ENCODE peak calls at places on chromosomes 12 and 14, in eight cellular contexts. One of them, this sample, is unnamed.

GRCh38 chr14:51869426-51870113 is 9.2 kb downstream of the GNG2 start:
- DNase-seq in OCI-LY7: no peak
- DNase-seq in kidney tubule cell: no peak
- DNase-seq in testis: no peak
- DNase-seq in CD14-positive monocyte: no peak
- DNase-seq in stimulated activated CD8-positive, alpha-beta memory T cell treated with anti-CD3 and anti-CD28 coated beads, Interleukin-4, amount 100 ng/mL, for 1 hour: no peak
- DNase-seq in activated T-helper 1 cell treated with anti-CD3 and anti-CD28 coated beads, Interleukin-2, amount 50 U/mL, for 16 hours: peak
- DNase-seq in T-helper 9 cell: peak
- DNase-seq in this sample: peak

GRCh38 chr12:107610030-107610859 is 75.4 kb upstream of the PWP1 start:
- DNase-seq in stimulated activated CD8-positive, alpha-beta memory T cell treated with anti-CD3 and anti-CD28 coated beads, Interleukin-4, amount 100 ng/mL, for 1 hour: no peak
- DNase-seq in activated T-helper 1 cell treated with anti-CD3 and anti-CD28 coated beads, Interleukin-2, amount 50 U/mL, for 16 hours: no peak
- DNase-seq in OCI-LY7: peak
- DNase-seq in kidney tubule cell: peak
- DNase-seq in testis: peak
- DNase-seq in T-helper 9 cell: no peak
- DNase-seq in CD14-positive monocyte: no peak
- DNase-seq in this sample: no peak

GRCh38 chr12:93145086-93145485 is 216.0 kb upstream of the EEA1 start:
- DNase-seq in CD14-positive monocyte: no peak
- DNase-seq in kidney tubule cell: no peak
- DNase-seq in testis: no peak
- DNase-seq in T-helper 9 cell: no peak
- DNase-seq in OCI-LY7: no peak
- DNase-seq in stimulated activated CD8-positive, alpha-beta memory T cell treated with anti-CD3 and anti-CD28 coated beads, Interleukin-4, amount 100 ng/mL, for 1 hour: no peak
- DNase-seq in activated T-helper 1 cell treated with anti-CD3 and anti-CD28 coated beads, Interleukin-2, amount 50 U/mL, for 16 hours: no peak
- DNase-seq in this sample: no peak

GRCh38 chr14:74988131-74988530 is 14.6 kb upstream of the EIF2B2 start:
- DNase-seq in testis: no peak
- DNase-seq in CD14-positive monocyte: no peak
- DNase-seq in stimulated activated CD8-positive, alpha-beta memory T cell treated with anti-CD3 and anti-CD28 coated beads, Interleukin-4, amount 100 ng/mL, for 1 hour: no peak
- DNase-seq in OCI-LY7: no peak
- DNase-seq in activated T-helper 1 cell treated with anti-CD3 and anti-CD28 coated beads, Interleukin-2, amount 50 U/mL, for 16 hours: no peak
- DNase-seq in kidney tubule cell: peak
- DNase-seq in T-helper 9 cell: no peak
- DNase-seq in this sample: no peak

GRCh38 chr12:121301876-121302275 is 5.4 kb upstream of the CAMKK2 start:
- DNase-seq in stimulated activated CD8-positive, alpha-beta memory T cell treated with anti-CD3 and anti-CD28 coated beads, Interleukin-4, amount 100 ng/mL, for 1 hour: no peak
- DNase-seq in activated T-helper 1 cell treated with anti-CD3 and anti-CD28 coated beads, Interleukin-2, amount 50 U/mL, for 16 hours: no peak
- DNase-seq in T-helper 9 cell: no peak
- DNase-seq in CD14-positive monocyte: peak
- DNase-seq in OCI-LY7: no peak
- DNase-seq in kidney tubule cell: peak
- DNase-seq in testis: no peak
- DNase-seq in this sample: no peak

GRCh38 chr12:102462803-102463499 is 17.4 kb downstream of the IGF1 start:
- DNase-seq in T-helper 9 cell: no peak
- DNase-seq in testis: no peak
- DNase-seq in CD14-positive monocyte: no peak
- DNase-seq in stimulated activated CD8-positive, alpha-beta memory T cell treated with anti-CD3 and anti-CD28 coated beads, Interleukin-4, amount 100 ng/mL, for 1 hour: no peak
- DNase-seq in kidney tubule cell: no peak
- DNase-seq in activated T-helper 1 cell treated with anti-CD3 and anti-CD28 coated beads, Interleukin-2, amount 50 U/mL, for 16 hours: no peak
- DNase-seq in OCI-LY7: no peak
- DNase-seq in this sample: no peak

GRCh38 chr14:91270619-91271018 is 26.1 kb upstream of the GPR68 start:
- DNase-seq in T-helper 9 cell: no peak
- DNase-seq in activated T-helper 1 cell treated with anti-CD3 and anti-CD28 coated beads, Interleukin-2, amount 50 U/mL, for 16 hours: no peak
- DNase-seq in kidney tubule cell: no peak
- DNase-seq in stimulated activated CD8-positive, alpha-beta memory T cell treated with anti-CD3 and anti-CD28 coated beads, Interleukin-4, amount 100 ng/mL, for 1 hour: no peak
- DNase-seq in OCI-LY7: no peak
- DNase-seq in testis: no peak
- DNase-seq in CD14-positive monocyte: no peak
- DNase-seq in this sample: no peak

GRCh38 chr12:72264548-72265175 is 7.5 kb upstream of the TRHDE start:
- DNase-seq in testis: no peak
- DNase-seq in CD14-positive monocyte: no peak
- DNase-seq in OCI-LY7: peak
- DNase-seq in T-helper 9 cell: no peak
- DNase-seq in activated T-helper 1 cell treated with anti-CD3 and anti-CD28 coated beads, Interleukin-2, amount 50 U/mL, for 16 hours: no peak
- DNase-seq in stimulated activated CD8-positive, alpha-beta memory T cell treated with anti-CD3 and anti-CD28 coated beads, Interleukin-4, amount 100 ng/mL, for 1 hour: no peak
- DNase-seq in kidney tubule cell: peak
- DNase-seq in this sample: no peak

GRCh38 chr14:103728141-103728540 is 12.5 kb downstream of the ZFYVE21 start:
- DNase-seq in OCI-LY7: no peak
- DNase-seq in stimulated activated CD8-positive, alpha-beta memory T cell treated with anti-CD3 and anti-CD28 coated beads, Interleukin-4, amount 100 ng/mL, for 1 hour: no peak
- DNase-seq in activated T-helper 1 cell treated with anti-CD3 and anti-CD28 coated beads, Interleukin-2, amount 50 U/mL, for 16 hours: no peak
- DNase-seq in CD14-positive monocyte: no peak
- DNase-seq in testis: no peak
- DNase-seq in T-helper 9 cell: no peak
- DNase-seq in kidney tubule cell: no peak
- DNase-seq in this sample: no peak

GRCh38 chr12:59382678-59383425 is 213.0 kb upstream of the SLC16A7 start:
- DNase-seq in CD14-positive monocyte: no peak
- DNase-seq in OCI-LY7: no peak
- DNase-seq in testis: no peak
- DNase-seq in stimulated activated CD8-positive, alpha-beta memory T cell treated with anti-CD3 and anti-CD28 coated beads, Interleukin-4, amount 100 ng/mL, for 1 hour: no peak
- DNase-seq in T-helper 9 cell: no peak
- DNase-seq in kidney tubule cell: no peak
- DNase-seq in activated T-helper 1 cell treated with anti-CD3 and anti-CD28 coated beads, Interleukin-2, amount 50 U/mL, for 16 hours: no peak
- DNase-seq in this sample: no peak

GRCh38 chr12:32522322-32523221 is 123.2 kb downstream of the FGD4 start:
- DNase-seq in stimulated activated CD8-positive, alpha-beta memory T cell treated with anti-CD3 and anti-CD28 coated beads, Interleukin-4, amount 100 ng/mL, for 1 hour: no peak
- DNase-seq in activated T-helper 1 cell treated with anti-CD3 and anti-CD28 coated beads, Interleukin-2, amount 50 U/mL, for 16 hours: no peak
- DNase-seq in kidney tubule cell: no peak
- DNase-seq in CD14-positive monocyte: no peak
- DNase-seq in T-helper 9 cell: no peak
- DNase-seq in testis: no peak
- DNase-seq in OCI-LY7: peak
- DNase-seq in this sample: no peak

GRCh38 chr12:42666671-42667243 is 77.2 kb upstream of the PRICKLE1 start:
- DNase-seq in testis: no peak
- DNase-seq in T-helper 9 cell: no peak
- DNase-seq in activated T-helper 1 cell treated with anti-CD3 and anti-CD28 coated beads, Interleukin-2, amount 50 U/mL, for 16 hours: no peak
- DNase-seq in OCI-LY7: no peak
- DNase-seq in CD14-positive monocyte: no peak
- DNase-seq in stimulated activated CD8-positive, alpha-beta memory T cell treated with anti-CD3 and anti-CD28 coated beads, Interleukin-4, amount 100 ng/mL, for 1 hour: no peak
- DNase-seq in kidney tubule cell: no peak
- DNase-seq in this sample: no peak

GRCh38 chr14:22220427-22220826 is 368.6 kb downstream of the DAD1 start:
- DNase-seq in OCI-LY7: no peak
- DNase-seq in CD14-positive monocyte: no peak
- DNase-seq in kidney tubule cell: peak
- DNase-seq in activated T-helper 1 cell treated with anti-CD3 and anti-CD28 coated beads, Interleukin-2, amount 50 U/mL, for 16 hours: no peak
- DNase-seq in testis: no peak
- DNase-seq in T-helper 9 cell: no peak
- DNase-seq in stimulated activated CD8-positive, alpha-beta memory T cell treated with anti-CD3 and anti-CD28 coated beads, Interleukin-4, amount 100 ng/mL, for 1 hour: no peak
- DNase-seq in this sample: no peak

GRCh38 chr14:24332094-24332983 is 2.5 kb downstream of the ADCY4 start:
- DNase-seq in T-helper 9 cell: peak
- DNase-seq in stimulated activated CD8-positive, alpha-beta memory T cell treated with anti-CD3 and anti-CD28 coated beads, Interleukin-4, amount 100 ng/mL, for 1 hour: peak
- DNase-seq in OCI-LY7: peak
- DNase-seq in testis: peak
- DNase-seq in kidney tubule cell: peak
- DNase-seq in activated T-helper 1 cell treated with anti-CD3 and anti-CD28 coated beads, Interleukin-2, amount 50 U/mL, for 16 hours: peak
- DNase-seq in CD14-positive monocyte: no peak
- DNase-seq in this sample: peak

GRCh38 chr14:104102282-104102914 is 16.9 kb downstream of the ASPG start:
- DNase-seq in CD14-positive monocyte: no peak
- DNase-seq in kidney tubule cell: no peak
- DNase-seq in stimulated activated CD8-positive, alpha-beta memory T cell treated with anti-CD3 and anti-CD28 coated beads, Interleukin-4, amount 100 ng/mL, for 1 hour: no peak
- DNase-seq in testis: no peak
- DNase-seq in T-helper 9 cell: no peak
- DNase-seq in OCI-LY7: no peak
- DNase-seq in activated T-helper 1 cell treated with anti-CD3 and anti-CD28 coated beads, Interleukin-2, amount 50 U/mL, for 16 hours: no peak
- DNase-seq in this sample: no peak

GRCh38 chr14:77313374-77313773 is 7.3 kb downstream of the POMT2 start:
- DNase-seq in OCI-LY7: no peak
- DNase-seq in CD14-positive monocyte: no peak
- DNase-seq in stimulated activated CD8-positive, alpha-beta memory T cell treated with anti-CD3 and anti-CD28 coated beads, Interleukin-4, amount 100 ng/mL, for 1 hour: no peak
- DNase-seq in kidney tubule cell: no peak
- DNase-seq in T-helper 9 cell: no peak
- DNase-seq in activated T-helper 1 cell treated with anti-CD3 and anti-CD28 coated beads, Interleukin-2, amount 50 U/mL, for 16 hours: no peak
- DNase-seq in testis: no peak
- DNase-seq in this sample: no peak

GRCh38 chr14:96122496-96122895 is 82.1 kb upstream of the BDKRB2 start:
- DNase-seq in OCI-LY7: no peak
- DNase-seq in testis: peak
- DNase-seq in CD14-positive monocyte: no peak
- DNase-seq in stimulated activated CD8-positive, alpha-beta memory T cell treated with anti-CD3 and anti-CD28 coated beads, Interleukin-4, amount 100 ng/mL, for 1 hour: no peak
- DNase-seq in T-helper 9 cell: no peak
- DNase-seq in activated T-helper 1 cell treated with anti-CD3 and anti-CD28 coated beads, Interleukin-2, amount 50 U/mL, for 16 hours: no peak
- DNase-seq in kidney tubule cell: no peak
- DNase-seq in this sample: no peak

GRCh38 chr12:105485321-105485910 is 154.9 kb downstream of the C12orf75 start:
- DNase-seq in kidney tubule cell: peak
- DNase-seq in T-helper 9 cell: no peak
- DNase-seq in activated T-helper 1 cell treated with anti-CD3 and anti-CD28 coated beads, Interleukin-2, amount 50 U/mL, for 16 hours: no peak
- DNase-seq in OCI-LY7: no peak
- DNase-seq in CD14-positive monocyte: no peak
- DNase-seq in stimulated activated CD8-positive, alpha-beta memory T cell treated with anti-CD3 and anti-CD28 coated beads, Interleukin-4, amount 100 ng/mL, for 1 hour: no peak
- DNase-seq in testis: peak
- DNase-seq in this sample: no peak

GRCh38 chr12:5197127-5197526 is 153.4 kb downstream of the KCNA5 start:
- DNase-seq in stimulated activated CD8-positive, alpha-beta memory T cell treated with anti-CD3 and anti-CD28 coated beads, Interleukin-4, amount 100 ng/mL, for 1 hour: no peak
- DNase-seq in kidney tubule cell: peak
- DNase-seq in testis: no peak
- DNase-seq in CD14-positive monocyte: no peak
- DNase-seq in activated T-helper 1 cell treated with anti-CD3 and anti-CD28 coated beads, Interleukin-2, amount 50 U/mL, for 16 hours: no peak
- DNase-seq in T-helper 9 cell: no peak
- DNase-seq in OCI-LY7: no peak
- DNase-seq in this sample: no peak

GRCh38 chr14:101731187-101732080 is 30.1 kb upstream of the PPP2R5C start:
- DNase-seq in T-helper 9 cell: peak
- DNase-seq in kidney tubule cell: peak
- DNase-seq in stimulated activated CD8-positive, alpha-beta memory T cell treated with anti-CD3 and anti-CD28 coated beads, Interleukin-4, amount 100 ng/mL, for 1 hour: peak
- DNase-seq in activated T-helper 1 cell treated with anti-CD3 and anti-CD28 coated beads, Interleukin-2, amount 50 U/mL, for 16 hours: peak
- DNase-seq in OCI-LY7: peak
- DNase-seq in CD14-positive monocyte: peak
- DNase-seq in testis: no peak
- DNase-seq in this sample: peak

GRCh38 chr12:4826909-4827308 is 82.8 kb upstream of the KCNA1 start:
- DNase-seq in OCI-LY7: no peak
- DNase-seq in stimulated activated CD8-positive, alpha-beta memory T cell treated with anti-CD3 and anti-CD28 coated beads, Interleukin-4, amount 100 ng/mL, for 1 hour: no peak
- DNase-seq in testis: no peak
- DNase-seq in kidney tubule cell: no peak
- DNase-seq in T-helper 9 cell: no peak
- DNase-seq in CD14-positive monocyte: no peak
- DNase-seq in activated T-helper 1 cell treated with anti-CD3 and anti-CD28 coated beads, Interleukin-2, amount 50 U/mL, for 16 hours: no peak
- DNase-seq in this sample: no peak

GRCh38 chr12:73186272-73186671 is 914.1 kb downstream of the TRHDE start:
- DNase-seq in OCI-LY7: no peak
- DNase-seq in testis: no peak
- DNase-seq in stimulated activated CD8-positive, alpha-beta memory T cell treated with anti-CD3 and anti-CD28 coated beads, Interleukin-4, amount 100 ng/mL, for 1 hour: no peak
- DNase-seq in activated T-helper 1 cell treated with anti-CD3 and anti-CD28 coated beads, Interleukin-2, amount 50 U/mL, for 16 hours: no peak
- DNase-seq in T-helper 9 cell: no peak
- DNase-seq in kidney tubule cell: no peak
- DNase-seq in CD14-positive monocyte: no peak
- DNase-seq in this sample: no peak

GRCh38 chr12:71392521-71393145 is 47.0 kb upstream of the LGR5 start:
- DNase-seq in activated T-helper 1 cell treated with anti-CD3 and anti-CD28 coated beads, Interleukin-2, amount 50 U/mL, for 16 hours: no peak
- DNase-seq in OCI-LY7: peak
- DNase-seq in stimulated activated CD8-positive, alpha-beta memory T cell treated with anti-CD3 and anti-CD28 coated beads, Interleukin-4, amount 100 ng/mL, for 1 hour: no peak
- DNase-seq in CD14-positive monocyte: no peak
- DNase-seq in T-helper 9 cell: no peak
- DNase-seq in kidney tubule cell: peak
- DNase-seq in testis: peak
- DNase-seq in this sample: no peak

GRCh38 chr12:79934309-79935020 is 432 bp downstream of the PPP1R12A start:
- DNase-seq in T-helper 9 cell: peak
- DNase-seq in testis: peak
- DNase-seq in activated T-helper 1 cell treated with anti-CD3 and anti-CD28 coated beads, Interleukin-2, amount 50 U/mL, for 16 hours: peak
- DNase-seq in OCI-LY7: peak
- DNase-seq in kidney tubule cell: peak
- DNase-seq in stimulated activated CD8-positive, alpha-beta memory T cell treated with anti-CD3 and anti-CD28 coated beads, Interleukin-4, amount 100 ng/mL, for 1 hour: no peak
- DNase-seq in CD14-positive monocyte: no peak
- DNase-seq in this sample: peak

GRCh38 chr12:16531623-16532022 is 74.3 kb downstream of the LMO3 start:
- DNase-seq in testis: no peak
- DNase-seq in CD14-positive monocyte: no peak
- DNase-seq in OCI-LY7: no peak
- DNase-seq in stimulated activated CD8-positive, alpha-beta memory T cell treated with anti-CD3 and anti-CD28 coated beads, Interleukin-4, amount 100 ng/mL, for 1 hour: no peak
- DNase-seq in T-helper 9 cell: no peak
- DNase-seq in kidney tubule cell: no peak
- DNase-seq in activated T-helper 1 cell treated with anti-CD3 and anti-CD28 coated beads, Interleukin-2, amount 50 U/mL, for 16 hours: no peak
- DNase-seq in this sample: no peak

GRCh38 chr12:96529912-96530311 is 40.5 kb downstream of the CFAP54 start:
- DNase-seq in stimulated activated CD8-positive, alpha-beta memory T cell treated with anti-CD3 and anti-CD28 coated beads, Interleukin-4, amount 100 ng/mL, for 1 hour: no peak
- DNase-seq in T-helper 9 cell: no peak
- DNase-seq in testis: no peak
- DNase-seq in activated T-helper 1 cell treated with anti-CD3 and anti-CD28 coated beads, Interleukin-2, amount 50 U/mL, for 16 hours: no peak
- DNase-seq in kidney tubule cell: no peak
- DNase-seq in CD14-positive monocyte: no peak
- DNase-seq in OCI-LY7: no peak
- DNase-seq in this sample: no peak

GRCh38 chr14:20934148-20934762 is 21.0 kb upstream of the RNASE2 start:
- DNase-seq in activated T-helper 1 cell treated with anti-CD3 and anti-CD28 coated beads, Interleukin-2, amount 50 U/mL, for 16 hours: peak
- DNase-seq in CD14-positive monocyte: no peak
- DNase-seq in stimulated activated CD8-positive, alpha-beta memory T cell treated with anti-CD3 and anti-CD28 coated beads, Interleukin-4, amount 100 ng/mL, for 1 hour: no peak
- DNase-seq in testis: peak
- DNase-seq in kidney tubule cell: peak
- DNase-seq in T-helper 9 cell: no peak
- DNase-seq in OCI-LY7: peak
- DNase-seq in this sample: no peak

GRCh38 chr12:8493084-8493483 is 20.2 kb upstream of the CLEC4D start:
- DNase-seq in testis: no peak
- DNase-seq in kidney tubule cell: no peak
- DNase-seq in activated T-helper 1 cell treated with anti-CD3 and anti-CD28 coated beads, Interleukin-2, amount 50 U/mL, for 16 hours: no peak
- DNase-seq in OCI-LY7: peak
- DNase-seq in stimulated activated CD8-positive, alpha-beta memory T cell treated with anti-CD3 and anti-CD28 coated beads, Interleukin-4, amount 100 ng/mL, for 1 hour: no peak
- DNase-seq in T-helper 9 cell: no peak
- DNase-seq in CD14-positive monocyte: peak
- DNase-seq in this sample: no peak

GRCh38 chr12:43805149-43805856 is 814 bp downstream of the TWF1 start:
- DNase-seq in stimulated activated CD8-positive, alpha-beta memory T cell treated with anti-CD3 and anti-CD28 coated beads, Interleukin-4, amount 100 ng/mL, for 1 hour: no peak
- DNase-seq in kidney tubule cell: peak
- DNase-seq in T-helper 9 cell: no peak
- DNase-seq in activated T-helper 1 cell treated with anti-CD3 and anti-CD28 coated beads, Interleukin-2, amount 50 U/mL, for 16 hours: no peak
- DNase-seq in testis: no peak
- DNase-seq in OCI-LY7: peak
- DNase-seq in CD14-positive monocyte: no peak
- DNase-seq in this sample: no peak

GRCh38 chr12:121577443-121578180 is 3.2 kb downstream of the KDM2B start:
- DNase-seq in kidney tubule cell: no peak
- DNase-seq in stimulated activated CD8-positive, alpha-beta memory T cell treated with anti-CD3 and anti-CD28 coated beads, Interleukin-4, amount 100 ng/mL, for 1 hour: no peak
- DNase-seq in T-helper 9 cell: no peak
- DNase-seq in testis: peak
- DNase-seq in OCI-LY7: no peak
- DNase-seq in CD14-positive monocyte: no peak
- DNase-seq in activated T-helper 1 cell treated with anti-CD3 and anti-CD28 coated beads, Interleukin-2, amount 50 U/mL, for 16 hours: no peak
- DNase-seq in this sample: no peak

GRCh38 chr12:68223067-68223747 is 2.4 kb downstream of the IL26 start:
- DNase-seq in CD14-positive monocyte: no peak
- DNase-seq in testis: peak
- DNase-seq in kidney tubule cell: peak
- DNase-seq in T-helper 9 cell: peak
- DNase-seq in OCI-LY7: peak
- DNase-seq in stimulated activated CD8-positive, alpha-beta memory T cell treated with anti-CD3 and anti-CD28 coated beads, Interleukin-4, amount 100 ng/mL, for 1 hour: peak
- DNase-seq in activated T-helper 1 cell treated with anti-CD3 and anti-CD28 coated beads, Interleukin-2, amount 50 U/mL, for 16 hours: peak
- DNase-seq in this sample: peak

GRCh38 chr12:26125451-26126339 is 858 bp upstream of the BHLHE41 start:
- DNase-seq in kidney tubule cell: peak
- DNase-seq in OCI-LY7: no peak
- DNase-seq in activated T-helper 1 cell treated with anti-CD3 and anti-CD28 coated beads, Interleukin-2, amount 50 U/mL, for 16 hours: no peak
- DNase-seq in T-helper 9 cell: no peak
- DNase-seq in CD14-positive monocyte: peak
- DNase-seq in testis: peak
- DNase-seq in stimulated activated CD8-positive, alpha-beta memory T cell treated with anti-CD3 and anti-CD28 coated beads, Interleukin-4, amount 100 ng/mL, for 1 hour: no peak
- DNase-seq in this sample: no peak

GRCh38 chr14:32513571-32514009 is 184.5 kb downstream of the AKAP6 start:
- DNase-seq in testis: no peak
- DNase-seq in CD14-positive monocyte: no peak
- DNase-seq in activated T-helper 1 cell treated with anti-CD3 and anti-CD28 coated beads, Interleukin-2, amount 50 U/mL, for 16 hours: no peak
- DNase-seq in kidney tubule cell: peak
- DNase-seq in T-helper 9 cell: no peak
- DNase-seq in stimulated activated CD8-positive, alpha-beta memory T cell treated with anti-CD3 and anti-CD28 coated beads, Interleukin-4, amount 100 ng/mL, for 1 hour: no peak
- DNase-seq in OCI-LY7: no peak
- DNase-seq in this sample: no peak

GRCh38 chr14:73203527-73203926 is 33.8 kb upstream of the PAPLN start:
- DNase-seq in stimulated activated CD8-positive, alpha-beta memory T cell treated with anti-CD3 and anti-CD28 coated beads, Interleukin-4, amount 100 ng/mL, for 1 hour: no peak
- DNase-seq in OCI-LY7: no peak
- DNase-seq in CD14-positive monocyte: no peak
- DNase-seq in T-helper 9 cell: no peak
- DNase-seq in kidney tubule cell: no peak
- DNase-seq in activated T-helper 1 cell treated with anti-CD3 and anti-CD28 coated beads, Interleukin-2, amount 50 U/mL, for 16 hours: no peak
- DNase-seq in testis: no peak
- DNase-seq in this sample: no peak